ENCODE peak calls at places on chromosomes 11 and 22, in nine cellular contexts. W is MM.1S; E is CD4-positive, alpha-beta T cell; I is D721Med; J is heart right ventricle; C is PC-9; A is activated CD8-positive, alpha-beta T cell treated with anti-CD3 and anti-CD28 coated beads for 36 hours; F is stomach; Q is foreskin fibroblast. G is an unnamed sample.

GRCh38 chr11:65945430-65945911 is at the start of gene TSGA10IP:
- DNase-seq in C (no peak), F (no peak), E (no peak), J (no peak), W (no peak), I (no peak), A (no peak), Q (no peak), G (no peak)

GRCh38 chr11:120344302-120345004 is 8.2 kb downstream of the ARHGEF12 start:
- DNase-seq in I (no peak), F (no peak), J (no peak), C (peak; percentile 91), W (peak; percentile 95), E (no peak), Q (peak; percentile 56), A (peak; percentile 67), G (no peak)

GRCh38 chr11:8679006-8679405 is 3.5 kb downstream of the TRIM66 start:
- DNase-seq in I (no peak), Q (no peak), C (no peak), E (no peak), A (no peak), W (no peak), J (no peak), F (no peak), G (no peak)

GRCh38 chr11:61747389-61748285 is 4.8 kb upstream of the MYRF start:
- DNase-seq in E (peak; percentile 15), C (peak; percentile 65), F (peak; percentile 91), Q (peak; percentile 79), J (peak; percentile 79), A (peak; percentile 67), W (peak; percentile 47), I (no peak), G (peak; percentile 91)

GRCh38 chr11:78253797-78254196 is 65.1 kb downstream of the USP35 start:
- DNase-seq in J (no peak), Q (peak; percentile 47), W (no peak), I (no peak), A (no peak), E (no peak), F (no peak), C (no peak), G (no peak)

GRCh38 chr11:47369676-47370075 is 8.7 kb downstream of the SPI1 start:
- DNase-seq in W (no peak), F (no peak), J (no peak), A (peak; percentile 68), E (no peak), Q (no peak), C (no peak), I (no peak), G (no peak)

GRCh38 chr11:250740-251299 is 14.0 kb downstream of the PSMD13 start:
- DNase-seq in C (no peak), F (peak; percentile 65), I (no peak), A (peak; percentile 91), E (peak; percentile 78), J (peak; percentile 44), W (peak; percentile 57), Q (peak; percentile 80), G (peak; percentile 58)

GRCh38 chr11:14185461-14185860 is 173.5 kb downstream of the RRAS2 start:
- DNase-seq in J (no peak), A (no peak), E (no peak), F (no peak), W (no peak), Q (no peak), I (no peak), C (no peak), G (no peak)

GRCh38 chr11:132137289-132137980 is 767.0 kb downstream of the NTM start:
- DNase-seq in Q (no peak), J (no peak), F (no peak), A (no peak), E (no peak), I (no peak), W (no peak), C (no peak), G (no peak)

GRCh38 chr22:45602824-45603301 is 68.8 kb upstream of the ATXN10 start:
- DNase-seq in F (no peak), W (peak; percentile 78), E (no peak), C (peak; percentile 46), Q (peak; percentile 84), I (no peak), J (no peak), A (peak; percentile 24), G (no peak)

GRCh38 chr22:19176732-19177131 is 1.8 kb downstream of the SLC25A1 start:
- DNase-seq in J (no peak), C (no peak), I (no peak), E (no peak), Q (peak; percentile 20), F (no peak), W (no peak), A (no peak), G (no peak)

GRCh38 chr22:50691521-50691920 is 18.9 kb downstream of the SHANK3 start:
- DNase-seq in E (no peak), Q (peak; percentile 74), F (no peak), C (no peak), J (no peak), W (peak; percentile 54), I (no peak), A (peak; percentile 73), G (peak; percentile 47)

GRCh38 chr22:24443668-24444067 is 16.3 kb downstream of the ADORA2A start:
- DNase-seq in Q (no peak), A (no peak), C (no peak), E (no peak), J (no peak), I (peak; percentile 41), W (no peak), F (no peak), G (no peak)

GRCh38 chr22:25404556-25404922 is 159.9 kb upstream of the GRK3 start:
- DNase-seq in A (no peak), I (no peak), W (peak; percentile 10), F (no peak), J (peak; percentile 48), E (no peak), C (no peak), Q (peak; percentile 39), G (peak; percentile 24)

GRCh38 chr11:65262381-65262680 is 569 bp downstream of the POLA2 start:
- DNase-seq in F (peak; percentile 55), E (no peak), Q (peak; percentile 74), W (no peak), J (no peak), I (no peak), C (no peak), A (no peak), G (no peak)

GRCh38 chr11:71452354-71453020 is 516 bp upstream of the NADSYN1 start:
- DNase-seq in J (peak; percentile 34), Q (peak; percentile 75), F (peak; percentile 63), A (peak; percentile 75), C (peak; percentile 44), W (peak; percentile 6), I (no peak), E (peak; percentile 56), G (peak; percentile 31)

GRCh38 chr11:2761131-2762030 is 61.6 kb upstream of the KCNQ1OT1 start:
- DNase-seq in Q (no peak), F (peak; percentile 25), E (no peak), A (no peak), C (no peak), W (no peak), J (no peak), I (no peak), G (no peak)

GRCh38 chr11:34065505-34066203 is 14.1 kb downstream of the CAPRIN1 start:
- DNase-seq in W (no peak), C (no peak), A (peak; percentile 39), I (no peak), E (no peak), F (no peak), Q (peak; percentile 58), J (no peak), G (no peak)

GRCh38 chr11:3944198-3944597 is 88.7 kb downstream of the STIM1 start:
- DNase-seq in C (no peak), E (no peak), A (no peak), F (no peak), I (no peak), J (no peak), Q (peak; percentile 64), W (no peak), G (no peak)

GRCh38 chr11:11987503-11988022 is 20.9 kb downstream of the DKK3 start:
- DNase-seq in F (peak; percentile 25), A (peak; percentile 14), C (peak; percentile 47), Q (peak; percentile 46), I (no peak), W (no peak), J (no peak), E (no peak), G (peak; percentile 32)

GRCh38 chr22:20578192-20578591 is 70.8 kb downstream of the MED15 start:
- DNase-seq in F (peak; percentile 73), J (no peak), W (no peak), A (no peak), C (no peak), I (no peak), Q (no peak), E (no peak), G (no peak)

GRCh38 chr22:19495562-19496323 is 16.0 kb downstream of the CDC45 start:
- DNase-seq in W (no peak), I (no peak), A (no peak), Q (peak; percentile 68), E (no peak), F (no peak), J (no peak), C (no peak), G (no peak)

DNA sequence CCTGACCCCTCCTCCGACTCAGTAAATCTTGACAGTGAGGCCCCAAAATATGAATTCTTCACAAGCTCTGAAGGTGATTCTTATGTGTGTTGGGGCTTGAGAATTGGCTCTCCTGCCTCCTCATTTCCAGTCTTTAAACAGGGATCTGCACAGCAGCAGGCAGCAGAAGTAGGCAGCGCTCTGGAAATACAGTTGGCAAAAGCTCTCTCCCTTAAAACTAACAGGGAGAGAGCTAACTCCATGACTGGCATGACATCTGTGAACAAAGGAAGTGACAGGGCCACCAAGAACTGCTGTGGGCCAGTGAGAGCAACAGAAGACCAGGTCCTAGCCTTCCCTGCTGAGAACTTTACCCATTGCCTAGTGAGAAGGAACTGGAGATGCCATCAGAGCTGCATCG is 70.1 kb downstream of the PANX1 start:
- DNase-seq in Q (no peak), W (no peak), C (no peak), A (no peak), J (no peak), F (no peak), I (no peak), E (no peak), G (no peak)
- TF ChIP-seq CTCF in Q (no peak), W (no peak), C (no peak), A (no peak), J (no peak), F (no peak), I (no peak), E (no peak), G (no peak)

GRCh38 chr22:42880815-42881214 is 23.7 kb upstream of the ARFGAP3 start:
- DNase-seq in E (no peak), A (no peak), I (no peak), J (no peak), W (no peak), C (no peak), F (no peak), Q (no peak), G (no peak)
- TF ChIP-seq CTCF in E (no peak), A (no peak), I (no peak), J (no peak), W (no peak), C (no peak), F (no peak), Q (peak; percentile 9), G (no peak)

GRCh38 chr11:128603752-128604472 is 16.6 kb upstream of the ETS1 start:
- DNase-seq in E (no peak), A (no peak), I (no peak), J (no peak), W (peak; percentile 79), C (no peak), Q (no peak), F (no peak), G (no peak)
- TF ChIP-seq CTCF in E (peak; percentile 17), A (no peak), I (peak; percentile 19), J (peak; percentile 6), W (peak; percentile 60), C (no peak), Q (no peak), F (no peak), G (no peak)

GRCh38 chr22:36611241-36611976 is 82.4 kb upstream of the EIF3D start:
- DNase-seq in E (no peak), C (peak; percentile 2), I (no peak), F (no peak), W (no peak), J (no peak), Q (no peak), A (no peak), G (no peak)
- TF ChIP-seq CTCF in E (no peak), C (no peak), I (no peak), F (no peak), W (no peak), J (no peak), Q (no peak), A (no peak), G (no peak)

G was measured in Calu3.